ENCODE peak calls at places on chromosome 16, in nine cellular contexts. Z is IMR-90, C is Peyer's patch, J is uterus, M is esophagus muscularis mucosa, Y is tibial nerve, H is H1, P is GM12878, N is ovary. S is an unnamed sample.
A peak's percentile ranks its signal among the peaks of the same experiment; 100 is the strongest.

GRCh38 chr16:46607529-46607928 is 13.7 kb downstream of the SHCBP1 start:
- DNase-seq in N (no peak), Z (peak; percentile 76), J (no peak), H (no peak), M (no peak), C (no peak), Y (no peak), P (no peak), S (peak; percentile 63)

GRCh38 chr16:82761858-82762257 is 135.1 kb downstream of the CDH13 start:
- DNase-seq in J (no peak), M (no peak), N (no peak), Y (no peak), P (no peak), Z (peak; percentile 38), H (no peak), C (no peak), S (no peak)

GRCh38 chr16:47774661-47775060 is 313.5 kb downstream of the PHKB start:
- DNase-seq in N (no peak), Z (peak; percentile 52), P (no peak), J (no peak), M (no peak), Y (no peak), H (peak; percentile 47), C (no peak), S (no peak)

GRCh38 chr16:50386139-50386538 is 17.4 kb upstream of the BRD7 start:
- DNase-seq in H (no peak), J (no peak), Y (no peak), P (no peak), N (no peak), M (no peak), Z (no peak), C (no peak), S (peak; percentile 7)

GRCh38 chr16:642189-643049 is 791 bp downstream of the MCRIP2 start:
- DNase-seq in P (no peak), Y (no peak), H (peak; percentile 73), Z (no peak), J (no peak), N (peak; percentile 85), C (peak; percentile 68), M (no peak), S (peak; percentile 65)

GRCh38 chr16:12819126-12820117 is 15.7 kb upstream of the CPPED1 start:
- DNase-seq in M (no peak), Y (peak; percentile 33), H (peak; percentile 96), J (peak; percentile 24), C (peak; percentile 60), N (peak; percentile 62), P (peak; percentile 24), Z (peak; percentile 36), S (peak; percentile 82)

GRCh38 chr16:86398201-86398600 is 112.1 kb upstream of the FOXF1 start:
- DNase-seq in M (no peak), J (no peak), Y (no peak), P (no peak), Z (peak; percentile 37), C (no peak), N (no peak), H (no peak), S (no peak)

GRCh38 chr16:78980825-78981224 is 619.7 kb downstream of the MAF start:
- DNase-seq in C (no peak), H (no peak), N (no peak), M (no peak), P (no peak), Z (no peak), Y (no peak), J (no peak), S (no peak)

GRCh38 chr16:19316846-19317245 is 31.3 kb downstream of the CLEC19A start:
- DNase-seq in H (peak; percentile 54), C (no peak), M (no peak), N (no peak), Y (no peak), P (no peak), J (no peak), Z (no peak), S (no peak)

GRCh38 chr16:1428511-1428910 is 2.4 kb upstream of the PERCC1 start:
- DNase-seq in N (no peak), M (no peak), P (no peak), Y (no peak), C (peak; percentile 60), H (peak; percentile 85), J (no peak), Z (no peak), S (peak; percentile 62)

GRCh38 chr16:47460301-47460754 is 535 bp downstream of the ITFG1 start:
- DNase-seq in Y (no peak), P (no peak), Z (no peak), M (no peak), H (no peak), J (no peak), N (no peak), C (no peak), S (peak; percentile 56)

GRCh38 chr16:87844374-87844733 is 25.0 kb downstream of the SLC7A5 start:
- DNase-seq in H (peak; percentile 75), P (no peak), Y (no peak), J (no peak), M (no peak), N (peak; percentile 62), C (no peak), Z (peak; percentile 35), S (no peak)

GRCh38 chr16:75624921-75625334 is 1.8 kb upstream of the ADAT1 start:
- DNase-seq in M (no peak), N (no peak), C (no peak), H (no peak), P (no peak), Y (no peak), J (no peak), Z (peak; percentile 63), S (peak; percentile 63)

GRCh38 chr16:70429888-70430666 is 8.8 kb downstream of the ST3GAL2 start:
- DNase-seq in Z (no peak), C (peak; percentile 40), H (no peak), Y (no peak), M (no peak), J (no peak), P (peak; percentile 70), N (no peak), S (no peak)
- TF ChIP-seq POLR2A in Z (no peak), C (no peak), H (no peak), Y (no peak), M (no peak), J (no peak), P (no peak), N (no peak), S (no peak)

GRCh38 chr16:53099318-53100130 is 44.7 kb downstream of the CHD9 start:
- DNase-seq in M (peak; percentile 95), P (peak; percentile 68), Z (peak; percentile 89), J (peak; percentile 94), H (peak; percentile 93), Y (peak; percentile 70), N (peak; percentile 93), C (peak; percentile 67), S (peak; percentile 78)
- TF ChIP-seq POLR2A in M (no peak), P (peak; percentile 50), Z (peak; percentile 13), J (no peak), H (no peak), Y (no peak), N (no peak), C (peak; percentile 65), S (peak; percentile 50)

GRCh38 chr16:30949655-30950515 is 1.0 kb downstream of the ORAI3 start:
- DNase-seq in C (peak; percentile 71), J (peak; percentile 81), H (peak; percentile 63), M (peak; percentile 95), P (peak; percentile 71), N (peak; percentile 84), Y (peak; percentile 88), Z (peak; percentile 80), S (peak; percentile 93)
- TF ChIP-seq POLR2A in C (peak; percentile 65), J (peak; percentile 24), H (no peak), M (peak; percentile 56), P (peak; percentile 83), N (peak; percentile 47), Y (peak; percentile 77), Z (peak; percentile 59), S (peak; percentile 99)

GRCh38 chr16:30774367-30775130 is 12.4 kb downstream of the RNF40 start:
- DNase-seq in M (no peak), H (no peak), J (no peak), P (no peak), Z (no peak), C (no peak), N (no peak), Y (no peak), S (no peak)

GRCh38 chr16:30775131-30775380 is 11.9 kb downstream of the ZNF629 start:
- DNase-seq in P (no peak), J (no peak), N (no peak), Y (no peak), M (no peak), Z (no peak), H (no peak), C (no peak), S (no peak)

GRCh38 chr16:30773826-30774225 is 11.7 kb downstream of the RNF40 start:
- DNase-seq in P (no peak), J (no peak), H (no peak), N (no peak), Z (no peak), Y (no peak), M (no peak), C (no peak), S (no peak)

GRCh38 chr16:30777591-30778297 is 9.3 kb downstream of the ZNF629 start:
- DNase-seq in H (no peak), Z (no peak), N (no peak), J (no peak), Y (no peak), C (no peak), P (no peak), M (no peak), S (no peak)

GRCh38 chr16:30775381-30776099 is 11.5 kb downstream of the ZNF629 start:
- DNase-seq in M (no peak), H (peak; percentile 89), Y (peak; percentile 56), P (no peak), Z (peak; percentile 76), J (peak; percentile 79), N (peak; percentile 87), C (peak; percentile 49), S (peak; percentile 84)
- TF ChIP-seq POLR2A in M (peak; percentile 28), H (peak; percentile 85), Y (peak; percentile 48), P (peak; percentile 86), Z (no peak), J (no peak), N (peak; percentile 8), C (peak; percentile 39), S (peak; percentile 88)